ENCODE peak calls at places on chromosome 17, in eight cellular contexts. X is substantia nigra; T is activated CD8-positive, alpha-beta T cell treated with anti-CD3 and anti-CD28 coated beads for 36 hours; J is posterior vena cava; M is EL; Y is OCI-LY7; P is NCI-H1417; C is GM10248. V is an unnamed sample.

GRCh38 chr17:31416503-31416923 is 25.0 kb downstream of the RAB11FIP4 start:
- DNase-seq in X (peak; percentile 79), T (no peak), J (peak; percentile 16), M (no peak), Y (no peak), P (no peak), C (no peak), V (no peak)

GRCh38 chr17:44585315-44585714 is 28.0 kb downstream of the FZD2 start:
- DNase-seq in X (no peak), T (no peak), J (no peak), M (no peak), Y (no peak), P (no peak), C (no peak), V (no peak)

GRCh38 chr17:16969931-16970906 is 1.7 kb downstream of the TNFRSF13B start:
- DNase-seq in X (no peak), T (no peak), J (no peak), M (no peak), Y (peak; percentile 84), P (no peak), C (no peak), V (no peak)

GRCh38 chr17:39979865-39980401 is 674 bp upstream of the PSMD3 start:
- DNase-seq in X (no peak), T (peak; percentile 10), J (peak; percentile 60), M (peak; percentile 63), Y (peak; percentile 59), P (no peak), C (no peak), V (peak; percentile 60)

GRCh38 chr17:6162892-6163291 is 92.7 kb downstream of the WSCD1 start:
- DNase-seq in X (no peak), T (no peak), J (no peak), M (no peak), Y (no peak), P (no peak), C (no peak), V (no peak)

GRCh38 chr17:47806913-47807255 is 14.7 kb downstream of the OSBPL7 start:
- DNase-seq in X (no peak), T (no peak), J (peak; percentile 25), M (no peak), Y (no peak), P (no peak), C (no peak), V (no peak)

GRCh38 chr17:16273499-16273898 is 56.5 kb downstream of the PIGL start:
- DNase-seq in X (no peak), T (no peak), J (no peak), M (peak; percentile 48), Y (no peak), P (no peak), C (no peak), V (no peak)

GRCh38 chr17:64420143-64420670 is 28.7 kb upstream of the MILR1 start:
- DNase-seq in X (peak; percentile 8), T (no peak), J (no peak), M (peak; percentile 81), Y (peak; percentile 87), P (peak; percentile 66), C (peak; percentile 66), V (peak; percentile 76)

GRCh38 chr17:10171581-10171981 is 26.8 kb downstream of the GAS7 start:
- DNase-seq in X (no peak), T (peak; percentile 15), J (no peak), M (no peak), Y (no peak), P (no peak), C (no peak), V (no peak)

GRCh38 chr17:15171433-15172047 is 93.6 kb downstream of the PMP22 start:
- DNase-seq in X (peak; percentile 54), T (peak; percentile 44), J (peak; percentile 88), M (peak; percentile 75), Y (peak; percentile 56), P (no peak), C (peak; percentile 26), V (peak; percentile 56)

GRCh38 chr17:19308398-19308797 is 54.1 kb downstream of the B9D1 start:
- DNase-seq in X (no peak), T (no peak), J (peak; percentile 63), M (no peak), Y (peak; percentile 26), P (no peak), C (no peak), V (no peak)

GRCh38 chr17:76166168-76166567 is 25.1 kb upstream of the FOXJ1 start:
- DNase-seq in X (peak; percentile 32), T (no peak), J (peak; percentile 48), M (peak; percentile 23), Y (no peak), P (no peak), C (no peak), V (no peak)

GRCh38 chr17:81832608-81833159 is 407 bp downstream of the MCRIP1 start:
- DNase-seq in X (no peak), T (peak; percentile 79), J (no peak), M (no peak), Y (peak; percentile 55), P (peak; percentile 26), C (peak; percentile 53), V (no peak)

GRCh38 chr17:50684288-50684611 is 23.5 kb downstream of the ANKRD40 start:
- DNase-seq in X (no peak), T (no peak), J (no peak), M (no peak), Y (no peak), P (no peak), C (no peak), V (peak; percentile 75)

GRCh38 chr17:48809182-48809581 is 7.8 kb downstream of the TTLL6 start:
- DNase-seq in X (no peak), T (no peak), J (no peak), M (no peak), Y (no peak), P (no peak), C (no peak), V (no peak)

GRCh38 chr17:58577696-58578095 is 63.3 kb upstream of the MTMR4 start:
- DNase-seq in X (peak; percentile 47), T (peak; percentile 65), J (no peak), M (peak; percentile 51), Y (peak; percentile 79), P (peak; percentile 37), C (peak; percentile 65), V (peak; percentile 56)

GRCh38 chr17:42531455-42532354 is 4.3 kb upstream of the NAGLU start:
- DNase-seq in X (no peak), T (peak; percentile 64), J (peak; percentile 90), M (peak; percentile 59), Y (peak; percentile 32), P (peak; percentile 59), C (peak; percentile 60), V (peak; percentile 90)

GRCh38 chr17:75155191-75155601 is 884 bp upstream of the JPT1 start:
- DNase-seq in X (no peak), T (no peak), J (no peak), M (no peak), Y (no peak), P (no peak), C (no peak), V (peak; percentile 42)

GRCh38 chr17:76080207-76080933 is 1.4 kb downstream of the ZACN start:
- DNase-seq in X (no peak), T (no peak), J (peak; percentile 77), M (no peak), Y (no peak), P (no peak), C (no peak), V (peak; percentile 48)

GRCh38 chr17:77423589-77424451 is 283.1 kb downstream of the SEC14L1 start:
- DNase-seq in X (peak; percentile 50), T (no peak), J (peak; percentile 97), M (peak; percentile 96), Y (no peak), P (no peak), C (no peak), V (no peak)

GRCh38 chr17:62616993-62617893 is 10.2 kb upstream of the MRC2 start:
- DNase-seq in X (no peak), T (no peak), J (no peak), M (no peak), Y (no peak), P (no peak), C (no peak), V (no peak)

GRCh38 chr17:77010667-77011066 is 130.1 kb upstream of the SEC14L1 start:
- DNase-seq in X (no peak), T (no peak), J (no peak), M (no peak), Y (no peak), P (no peak), C (no peak), V (no peak)

GRCh38 chr17:43418441-43419374 is 19.9 kb downstream of the ARL4D start:
- DNase-seq in X (no peak), T (peak; percentile 23), J (peak; percentile 91), M (peak; percentile 96), Y (no peak), P (no peak), C (no peak), V (peak; percentile 91)

GRCh38 chr17:2705263-2705662 is 6.3 kb downstream of the CLUH start:
- DNase-seq in X (no peak), T (no peak), J (peak; percentile 42), M (peak; percentile 63), Y (no peak), P (no peak), C (no peak), V (no peak)

GRCh38 chr17:4310349-4311060 is 46.7 kb upstream of the ANKFY1 start:
- DNase-seq in X (no peak), T (no peak), J (no peak), M (no peak), Y (no peak), P (no peak), C (no peak), V (no peak)

GRCh38 chr17:29582767-29583166 is 6.7 kb downstream of the GIT1 start:
- DNase-seq in X (peak; percentile 59), T (peak; percentile 0), J (no peak), M (no peak), Y (no peak), P (no peak), C (no peak), V (no peak)

GRCh38 chr17:59561042-59561441 is 4.4 kb upstream of the DHX40 start:
- DNase-seq in X (no peak), T (peak; percentile 16), J (no peak), M (peak; percentile 45), Y (peak; percentile 52), P (peak; percentile 5), C (peak; percentile 38), V (peak; percentile 64)

GRCh38 chr17:330993-331701 is 21.5 kb downstream of the RPH3AL start:
- DNase-seq in X (no peak), T (peak; percentile 30), J (peak; percentile 89), M (no peak), Y (no peak), P (no peak), C (no peak), V (no peak)

GRCh38 chr17:16052486-16052885 is 52.9 kb downstream of the TTC19 start:
- DNase-seq in X (no peak), T (no peak), J (no peak), M (peak; percentile 70), Y (no peak), P (no peak), C (no peak), V (no peak)

GRCh38 chr17:13813347-13814240 is 211.9 kb upstream of the HS3ST3A1 start:
- DNase-seq in X (no peak), T (no peak), J (no peak), M (no peak), Y (no peak), P (no peak), C (no peak), V (no peak)

GRCh38 chr17:42853004-42853403 is 2.0 kb downstream of the AOC3 start:
- DNase-seq in X (no peak), T (no peak), J (peak; percentile 85), M (no peak), Y (no peak), P (no peak), C (no peak), V (no peak)

GRCh38 chr17:65297916-65298315 is 160.7 kb downstream of the RGS9 start:
- DNase-seq in X (no peak), T (no peak), J (no peak), M (no peak), Y (no peak), P (no peak), C (no peak), V (no peak)

GRCh38 chr17:76407509-76407908 is 23.1 kb downstream of the SPHK1 start:
- DNase-seq in X (no peak), T (no peak), J (peak; percentile 68), M (no peak), Y (no peak), P (no peak), C (no peak), V (no peak)

GRCh38 chr17:2171725-2172446 is 117.0 kb downstream of the HIC1 start:
- DNase-seq in X (no peak), T (no peak), J (peak; percentile 89), M (peak; percentile 94), Y (no peak), P (no peak), C (no peak), V (no peak)

V was measured in DMS53.